ENCODE peak calls at places on chromosomes 11 and 22, in four cellular contexts. T, G, Y and Q are unnamed samples.

GRCh38 chr11:66012946-66013761 is 1.3 kb downstream of the CST6 start:
- DNase-seq in G (peak), Y (no peak), T (no peak), Q (no peak)

GRCh38 chr11:69135420-69136363 is 20.0 kb upstream of the SMIM38 start:
- DNase-seq in Y (no peak), T (no peak), G (no peak), Q (no peak)

GRCh38 chr11:125207866-125208425 is 43.4 kb downstream of the PKNOX2 start:
- DNase-seq in Y (no peak), G (no peak), T (no peak), Q (no peak)

GRCh38 chr11:57514538-57515331 is 767 bp downstream of the SLC43A1 start:
- DNase-seq in T (no peak), Y (peak), G (peak), Q (peak)

GRCh38 chr11:40293655-40294342 is 1165.7 kb downstream of the LRRC4C start:
- DNase-seq in G (peak), T (peak), Y (peak), Q (peak)

GRCh38 chr22:17205432-17205831 is 13.8 kb downstream of the ADA2 start:
- DNase-seq in T (no peak), G (no peak), Y (no peak), Q (no peak)

GRCh38 chr11:8342821-8343681 is 79.4 kb upstream of the LMO1 start:
- DNase-seq in T (peak), G (no peak), Y (no peak), Q (peak)

GRCh38 chr11:4072668-4073285 is 21.8 kb upstream of the RRM1 start:
- DNase-seq in G (peak), T (peak), Y (peak), Q (peak)

GRCh38 chr11:33732176-33732575 is 4.0 kb downstream of the CD59 start:
- DNase-seq in G (no peak), T (no peak), Y (no peak), Q (no peak)

GRCh38 chr11:33734441-33735165 is 1.6 kb downstream of the CD59 start:
- DNase-seq in Y (no peak), T (no peak), G (no peak), Q (no peak)

GRCh38 chr11:33735426-33736147 is 636 bp downstream of the CD59 start:
- DNase-seq in T (peak), G (no peak), Y (peak), Q (peak)

GRCh38 chr11:33735166-33735425 is 1.1 kb downstream of the CD59 start:
- DNase-seq in Y (no peak), T (no peak), G (no peak), Q (no peak)

DNA sequence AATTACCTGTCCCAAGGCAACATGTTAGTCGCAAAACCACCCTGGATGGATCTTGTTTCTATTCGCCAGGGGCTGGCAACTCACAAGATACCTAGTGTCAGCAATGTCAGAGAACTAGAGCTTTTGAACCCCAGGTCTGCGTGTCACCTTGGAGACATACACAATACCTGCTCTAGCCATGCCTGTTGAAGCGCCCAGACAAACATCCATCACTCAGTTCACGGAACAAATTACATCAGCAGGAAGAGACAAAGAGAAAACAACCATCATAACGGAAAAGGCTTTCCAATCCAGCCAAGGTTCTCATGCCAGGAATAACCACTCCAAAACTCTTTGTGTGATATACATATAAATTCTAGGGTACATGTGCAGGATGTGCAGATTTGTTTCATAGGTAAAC is 2.2 kb downstream of the CD59 start:
- DNase-seq in G (no peak), Y (no peak), T (no peak), Q (no peak)
- H3K4me3 ChIP-seq in G (peak), Y (no peak), T (peak), Q (peak)

GRCh38 chr11:28878025-28878424 is 769.8 kb downstream of the METTL15 start:
- DNase-seq in G (no peak), T (no peak), Y (no peak), Q (no peak)
- TF ChIP-seq CHD2 in G (no peak), T (no peak), Y (no peak), Q (no peak)

GRCh38 chr11:28767574-28767973 is 659.4 kb downstream of the METTL15 start:
- DNase-seq in Y (no peak), G (no peak), T (no peak), Q (no peak)
- TF ChIP-seq NFIC in Y (no peak), G (no peak), T (no peak), Q (no peak)

GRCh38 chr11:73182824-73183321 is 35.2 kb upstream of the P2RY2 start:
- DNase-seq in T (no peak), G (peak), Y (peak), Q (no peak)
- H3K4me3 ChIP-seq in T (no peak), G (no peak), Y (no peak), Q (no peak)

GRCh38 chr11:74141274-74141695 is 29.5 kb downstream of the C2CD3 start:
- DNase-seq in T (no peak), G (no peak), Y (peak), Q (no peak)
- TF ChIP-seq CHD2 in T (no peak), G (no peak), Y (no peak), Q (no peak)

DNA sequence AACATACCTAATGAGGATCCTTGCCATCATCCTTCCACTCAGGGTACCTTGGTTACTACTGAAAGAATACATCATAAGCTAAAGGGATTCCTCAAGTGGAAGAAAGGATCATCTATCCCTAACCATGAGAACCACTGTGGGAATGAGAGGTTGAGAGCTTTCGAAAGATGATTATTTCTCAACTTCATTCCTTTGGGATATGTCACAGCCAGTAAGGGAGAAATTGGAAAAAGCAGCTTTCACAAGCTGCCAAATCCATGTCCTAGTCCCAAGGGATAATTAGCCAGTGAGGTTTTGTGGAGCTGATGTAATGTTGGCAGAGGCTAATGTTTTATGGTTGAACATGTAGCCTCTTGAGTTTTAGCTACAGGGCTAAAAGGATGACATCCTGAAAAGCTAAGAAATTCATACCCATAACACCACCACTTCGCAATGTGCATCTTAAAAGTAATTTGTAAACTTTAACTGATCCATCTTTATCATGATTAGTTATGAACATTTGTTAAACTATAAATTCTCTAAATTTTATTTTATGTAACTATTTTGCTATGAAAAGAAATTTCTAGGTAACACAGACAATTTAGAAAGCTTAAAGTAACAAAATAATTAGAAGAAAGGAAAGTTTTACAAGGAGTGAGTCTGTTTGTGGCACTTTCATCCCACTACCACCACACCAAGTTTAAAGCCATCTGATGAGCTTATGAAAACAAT is 123.9 kb downstream of the MRTFA start:
- DNase-seq in T (no peak), Y (peak), G (no peak), Q (no peak)
- TF ChIP-seq NFIC in T (no peak), Y (no peak), G (no peak), Q (peak)